ENCODE peak calls at places on chromosomes 12 and 14, in four cellular contexts. S is stomach, C is colonic mucosa, N is lung. I is an unnamed sample. For H3K4me1, the result is how much of the 10 kb centered on the place peaks cover.

GRCh38 chr14:54138354-54139038 is 181.9 kb upstream of the BMP4 start:
- DNase-seq in S (no peak), C (no peak), N (no peak), I (no peak)

GRCh38 chr14:38992067-38992835 is 110.8 kb downstream of the SEC23A start:
- DNase-seq in S (no peak), C (no peak), N (no peak), I (no peak)

GRCh38 chr12:100970894-100971293 is 176.3 kb downstream of the ANO4 start:
- DNase-seq in S (no peak), C (no peak), N (no peak), I (no peak)

GRCh38 chr14:37311233-37311632 is 113.5 kb downstream of the MIPOL1 start:
- DNase-seq in S (no peak), C (no peak), N (no peak), I (no peak)

GRCh38 chr14:22981090-22982012 is 1.0 kb downstream of the AJUBA start:
- DNase-seq in S (no peak), C (no peak), N (no peak), I (no peak)

GRCh38 chr12:26678697-26679660 is 154.0 kb downstream of the ITPR2 start:
- DNase-seq in S (no peak), C (no peak), N (no peak), I (no peak)

GRCh38 chr12:17017402-17017801 is 411.4 kb upstream of the LMO3 start:
- DNase-seq in S (no peak), C (no peak), N (no peak), I (no peak)

GRCh38 chr12:64400041-64400440 is 4.2 kb upstream of the XPOT start:
- DNase-seq in S (no peak), C (no peak), N (no peak), I (no peak)

GRCh38 chr14:50106178-50106577 is 10.2 kb downstream of the VCPKMT start:
- DNase-seq in S (no peak), C (no peak), N (no peak), I (no peak)

GRCh38 chr14:36626150-36626549 is 35.5 kb upstream of the PAX9 start:
- DNase-seq in S (no peak), C (no peak), N (no peak), I (no peak)

GRCh38 chr12:88559199-88559598 is 21.1 kb downstream of the KITLG start:
- DNase-seq in S (no peak), C (no peak), N (no peak), I (no peak)

GRCh38 chr14:92464716-92465115 is 48.9 kb upstream of the RIN3 start:
- DNase-seq in S (no peak), C (no peak), N (no peak), I (no peak)

GRCh38 chr12:49941556-49942511 is 8.7 kb upstream of the AQP2 start:
- DNase-seq in S (no peak), C (no peak), N (no peak), I (no peak)

GRCh38 chr12:98532687-98533304 is 17.4 kb downstream of the TMPO start:
- DNase-seq in S (no peak), C (no peak), N (no peak), I (no peak)

GRCh38 chr14:22388669-22389625 is 200.1 kb downstream of the DAD1 start:
- DNase-seq in S (no peak), C (no peak), N (no peak), I (no peak)

GRCh38 chr14:92969470-92970232 is 46.7 kb downstream of the CHGA start:
- DNase-seq in S (no peak), C (no peak), N (no peak), I (no peak)

DNA sequence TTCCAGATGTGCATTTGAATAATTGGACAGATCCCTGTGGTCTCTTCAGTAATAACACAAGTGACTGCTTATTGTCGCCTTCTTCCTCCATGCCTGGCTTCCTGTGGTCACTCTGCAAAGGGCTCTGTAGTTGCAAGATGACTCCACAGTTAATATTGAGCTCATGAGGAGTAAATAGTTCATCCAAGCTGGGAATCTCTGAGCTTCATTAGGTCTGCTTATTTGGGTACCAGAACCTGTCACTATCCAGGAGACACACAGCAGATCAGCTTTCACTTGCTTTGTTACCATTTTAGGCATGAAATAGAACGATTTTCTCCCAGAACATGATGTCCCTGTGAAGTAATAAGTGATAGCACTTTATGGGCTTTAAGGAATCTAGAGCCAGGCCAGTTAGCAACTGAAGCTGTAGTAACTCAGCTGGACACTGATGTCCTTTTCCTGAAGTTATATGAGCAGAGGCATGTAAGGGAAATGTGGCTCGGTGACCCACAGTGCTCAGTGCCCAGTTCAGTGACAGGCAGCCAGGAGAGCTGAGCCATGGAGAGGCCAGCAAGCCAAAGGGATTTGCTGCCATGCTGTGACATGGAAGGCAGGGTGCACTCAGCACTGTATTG is 50.1 kb downstream of the CRADD start:
- DNase-seq in S (peak), C (no peak), N (no peak), I (no peak)
- H3K4me3 ChIP-seq in S (no peak), C (no peak), N (no peak), I (no peak)

DNA sequence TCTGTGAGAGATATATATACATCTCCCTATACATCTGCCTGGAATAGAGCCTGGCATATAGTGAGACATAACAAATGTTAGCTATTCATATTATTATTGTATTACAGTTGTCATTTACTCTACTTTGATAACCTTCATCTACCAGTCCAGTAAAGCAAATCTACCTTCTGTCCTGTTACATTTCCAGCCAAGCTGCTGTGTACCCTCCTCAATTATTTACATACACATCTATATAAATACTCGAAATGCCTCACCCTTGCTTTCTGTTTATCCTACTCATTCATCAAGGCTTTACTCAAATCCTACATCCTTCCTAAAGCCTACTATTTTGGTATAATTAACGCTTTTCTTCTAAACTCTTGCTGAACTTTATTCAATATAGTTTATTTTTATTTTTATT is 8.7 kb downstream of the ZBTB1 start:
- DNase-seq in S (no peak), C (no peak), N (no peak), I (no peak)
- H3K4me1 ChIP-seq in S (under half), C (under half), N (under half), I (half or more)

GRCh38 chr12:25648460-25648859 is 95.4 kb upstream of the LMNTD1 start:
- DNase-seq in S (no peak), C (no peak), N (peak), I (no peak)

GRCh38 chr12:25644964-25645363 is 91.9 kb upstream of the LMNTD1 start:
- DNase-seq in S (no peak), C (no peak), N (no peak), I (no peak)

DNA sequence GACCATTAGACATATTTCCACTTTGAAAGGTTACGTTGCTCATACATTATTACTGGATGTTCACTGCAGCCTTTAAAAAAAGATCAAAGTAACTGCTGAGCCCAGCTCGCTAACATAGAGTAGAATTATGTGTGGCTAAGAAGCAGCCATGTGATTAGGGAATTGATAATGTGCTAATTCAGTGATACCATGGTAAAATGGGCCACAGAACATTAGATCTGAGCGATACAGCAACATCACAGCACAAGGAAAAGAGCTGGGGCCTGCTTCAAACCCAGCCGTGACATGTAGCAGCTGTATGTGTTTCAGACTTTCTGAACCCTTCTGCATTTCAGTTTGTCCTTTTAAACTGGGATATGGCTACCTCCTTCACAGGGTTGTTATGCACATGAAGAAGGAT is 92.3 kb upstream of the LMNTD1 start:
- DNase-seq in S (no peak), C (no peak), N (no peak), I (no peak)
- H3K4me3 ChIP-seq in S (no peak), C (no peak), N (no peak), I (no peak)

DNA sequence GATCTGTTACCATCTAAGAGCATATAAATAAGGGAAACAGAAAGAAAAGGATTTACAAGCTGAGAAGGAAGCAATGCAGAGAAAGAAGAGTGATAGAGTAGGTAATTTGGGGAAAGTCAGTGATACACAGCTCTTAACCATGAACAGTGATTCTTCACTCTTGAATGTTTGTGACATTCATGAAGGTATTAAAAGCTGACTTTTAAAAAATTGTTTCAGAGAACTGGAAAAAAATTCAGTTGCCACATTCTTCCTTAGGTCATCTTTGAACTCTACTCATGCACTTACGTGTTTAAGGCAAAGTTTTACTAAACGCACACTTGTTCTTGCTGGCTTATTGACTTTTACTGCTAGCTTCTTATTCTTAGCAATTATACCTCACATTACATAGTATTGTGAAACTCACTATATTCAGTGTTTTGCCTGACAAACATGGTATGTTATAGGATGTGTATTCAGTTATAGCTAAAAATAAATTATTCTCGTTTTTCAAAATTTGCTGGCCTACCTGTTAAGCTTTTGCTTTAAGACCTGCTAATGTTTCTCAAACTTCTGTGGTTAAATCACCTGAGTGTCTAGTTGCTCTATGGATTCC is 10.9 kb downstream of the HIF1A start:
- DNase-seq in S (no peak), C (no peak), N (no peak), I (no peak)
- H3K4me1 ChIP-seq in S (under half), C (under half), N (under half), I (half or more)

GRCh38 chr12:124941170-124941527 is 26.7 kb upstream of the UBC start:
- DNase-seq in S (no peak), C (no peak), N (no peak), I (no peak)
- H3K4me3 ChIP-seq in S (peak), C (no peak), N (no peak), I (peak)

GRCh38 chr12:53454710-53455109 is 2.8 kb downstream of the PCBP2 start:
- DNase-seq in S (no peak), C (no peak), N (no peak), I (no peak)
- H3K4me1 ChIP-seq in S (under half), C (under half), N (under half), I (under half)

GRCh38 chr12:69151254-69151751 is 88.1 kb upstream of the CPSF6 start:
- DNase-seq in S (no peak), C (peak), N (no peak), I (no peak)

GRCh38 chr12:69161835-69162234 is 77.5 kb upstream of the CPSF6 start:
- DNase-seq in S (no peak), C (no peak), N (no peak), I (no peak)

GRCh38 chr12:69154585-69155363 is 84.6 kb upstream of the CPSF6 start:
- DNase-seq in S (peak), C (peak), N (peak), I (no peak)

DNA sequence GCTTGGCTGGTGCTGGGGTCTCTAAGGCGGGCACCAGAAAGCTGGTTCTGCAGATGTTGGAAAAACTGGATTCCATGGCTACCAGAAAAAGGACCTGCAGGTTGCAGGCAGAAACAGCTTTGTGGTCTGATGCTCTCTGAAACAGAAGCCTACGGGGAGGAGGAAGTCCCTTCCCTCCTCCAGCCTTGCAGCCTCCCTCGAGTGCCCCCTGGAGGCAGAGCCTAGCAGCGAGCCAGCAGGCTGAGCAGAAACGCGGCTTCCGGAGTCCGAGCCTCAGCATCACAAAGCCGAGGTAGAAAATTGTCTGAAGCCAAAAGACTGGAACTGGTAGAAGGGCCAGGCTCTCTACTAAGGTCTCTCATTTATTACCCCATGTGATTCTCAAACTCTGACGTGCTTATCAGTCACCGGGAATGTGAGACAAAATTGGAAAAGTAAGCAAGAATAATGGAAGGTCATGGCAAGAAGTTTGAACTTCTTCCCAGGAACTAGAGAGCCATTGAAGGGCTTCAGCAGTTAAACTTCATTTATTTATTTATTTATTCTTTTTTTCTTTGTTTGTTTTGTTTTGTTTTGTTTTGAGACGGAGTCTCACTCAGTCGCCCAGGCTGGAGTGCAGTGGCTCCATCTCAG is 82.2 kb upstream of the CPSF6 start:
- DNase-seq in S (peak), C (peak), N (peak), I (no peak)
- H3K4me3 ChIP-seq in S (no peak), C (no peak), N (no peak), I (no peak)

GRCh38 chr12:8035440-8036010 is 3.0 kb downstream of the FOXJ2 start:
- DNase-seq in S (no peak), C (no peak), N (no peak), I (no peak)

GRCh38 chr12:8034802-8035201 is 2.3 kb downstream of the FOXJ2 start:
- DNase-seq in S (no peak), C (no peak), N (no peak), I (no peak)

GRCh38 chr12:8037947-8038346 is 5.4 kb downstream of the FOXJ2 start:
- DNase-seq in S (no peak), C (no peak), N (no peak), I (no peak)

GRCh38 chr12:8037046-8037663 is 4.6 kb downstream of the FOXJ2 start:
- DNase-seq in S (no peak), C (no peak), N (no peak), I (no peak)

GRCh38 chr12:8036366-8036765 is 3.9 kb downstream of the FOXJ2 start:
- DNase-seq in S (peak), C (no peak), N (no peak), I (no peak)
- H3K4me1 ChIP-seq in S (half or more), C (under half), N (under half), I (under half)

GRCh38 chr14:85165091-85165490 is 364.9 kb upstream of the FLRT2 start:
- DNase-seq in S (no peak), C (no peak), N (no peak), I (no peak)

GRCh38 chr14:85156319-85156718 is 373.6 kb upstream of the FLRT2 start:
- DNase-seq in S (no peak), C (no peak), N (no peak), I (no peak)

GRCh38 chr14:85154714-85155113 is 375.2 kb upstream of the FLRT2 start:
- DNase-seq in S (no peak), C (no peak), N (no peak), I (no peak)

DNA sequence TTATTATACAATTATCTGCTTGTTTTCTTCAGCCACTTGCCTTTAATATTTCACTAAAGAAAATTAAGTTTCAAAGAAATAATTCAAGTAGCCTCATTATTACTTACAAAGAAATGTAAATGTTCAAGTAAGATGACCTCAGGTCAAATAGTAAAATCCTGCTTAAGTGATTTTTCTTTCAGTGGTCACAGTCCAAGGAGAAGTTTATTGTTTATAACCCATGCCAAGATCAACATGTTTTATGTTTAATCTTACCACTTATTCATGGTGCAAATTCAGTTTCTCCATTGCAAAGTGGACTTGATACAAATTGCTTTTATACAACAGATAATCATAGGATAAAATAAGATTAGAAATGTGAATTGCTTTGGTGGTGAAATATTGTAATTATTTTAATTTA is 370.2 kb upstream of the FLRT2 start:
- DNase-seq in S (no peak), C (no peak), N (no peak), I (no peak)
- H3K4me3 ChIP-seq in S (no peak), C (no peak), N (no peak), I (no peak)

GRCh38 chr14:85466678-85467077 is 63.3 kb upstream of the FLRT2 start:
- DNase-seq in S (no peak), C (no peak), N (no peak), I (no peak)
- H3K4me1 ChIP-seq in S (under half), C (under half), N (under half), I (under half)